ENCODE peak calls at places on chromosomes 2 and 18, in four cellular contexts. J is GM23248, B is body of pancreas, K is esophagus squamous epithelium. G is an unnamed sample. For H3K4me1, the result is how much of the 10 kb centered on the place peaks cover.

GRCh38 chr18:79912409-79912991 is 39.0 kb downstream of the SLC66A2 start:
- DNase-seq in B (peak), J (peak), K (no peak), G (no peak)

GRCh38 chr2:36781907-36782635 is 85.6 kb downstream of the VIT start:
- DNase-seq in B (no peak), K (no peak), J (no peak), G (no peak)

GRCh38 chr18:78670778-78671405 is 308.7 kb upstream of the SALL3 start:
- DNase-seq in K (no peak), B (no peak), J (no peak), G (no peak)

GRCh38 chr2:218569038-218569431 is 396 bp downstream of the CNOT9 start:
- DNase-seq in K (no peak), B (peak), J (peak), G (peak)

GRCh38 chr2:235661952-235662351 is 168.1 kb downstream of the AGAP1 start:
- DNase-seq in B (no peak), J (no peak), K (no peak), G (no peak)

GRCh38 chr2:180143633-180144032 is 136.5 kb upstream of the CWC22 start:
- DNase-seq in K (no peak), J (no peak), B (no peak), G (no peak)

GRCh38 chr2:233242231-233242917 is 9.1 kb upstream of the ATG16L1 start:
- DNase-seq in K (no peak), J (no peak), B (peak), G (no peak)

GRCh38 chr2:20506281-20506685 is 59.4 kb downstream of the RHOB start:
- DNase-seq in J (peak), K (no peak), B (no peak), G (no peak)

GRCh38 chr2:204545861-204546773 is 842 bp downstream of the PARD3B start:
- DNase-seq in J (peak), B (peak), K (no peak), G (no peak)

GRCh38 chr2:179636995-179637394 is 224.4 kb downstream of the ZNF385B start:
- DNase-seq in B (no peak), K (no peak), J (peak), G (no peak)

GRCh38 chr2:3041841-3042600 is 335.6 kb downstream of the EIPR1 start:
- DNase-seq in K (no peak), B (peak), J (no peak), G (no peak)

GRCh38 chr18:57427429-57428181 is 7.6 kb upstream of the ONECUT2 start:
- DNase-seq in J (peak), K (no peak), B (no peak), G (no peak)

GRCh38 chr2:10281891-10282290 is 20.8 kb upstream of the HPCAL1 start:
- DNase-seq in J (no peak), B (no peak), K (no peak), G (no peak)
- H3K4me1 ChIP-seq in J (under half), B (under half), K (under half), G (under half)

DNA sequence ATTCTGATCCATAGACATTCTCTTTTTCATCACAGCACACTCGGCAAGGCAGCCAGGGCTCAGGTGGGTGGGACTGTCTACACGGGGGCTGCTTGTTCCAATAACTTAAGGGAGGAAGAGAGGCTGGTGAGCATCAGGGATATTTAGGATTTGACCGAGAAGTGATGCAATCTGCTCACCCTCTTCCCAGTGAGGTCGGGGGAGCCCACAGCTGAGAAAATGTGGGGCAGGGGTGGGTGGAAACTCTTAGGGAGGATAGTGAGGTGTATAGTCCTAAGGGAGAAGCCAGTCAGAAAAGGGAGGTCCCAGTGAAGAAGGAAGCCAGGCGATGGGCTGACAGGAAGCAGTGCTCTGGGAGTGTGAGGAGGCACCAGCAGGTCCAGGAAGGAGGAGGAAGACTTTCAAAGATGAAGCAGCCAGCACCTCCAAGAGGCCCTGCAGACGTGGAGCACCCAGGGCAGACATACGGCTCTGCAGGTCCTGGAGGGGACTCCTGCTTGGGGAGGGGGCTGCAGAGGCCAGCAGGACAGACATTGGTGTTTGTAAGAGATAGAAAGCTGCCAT is 76.8 kb downstream of the GYPC start:
- DNase-seq in J (no peak), K (no peak), B (no peak), G (no peak)
- H3K4me1 ChIP-seq in J (under half), K (under half), B (under half), G (under half)

GRCh38 chr2:160251566-160251965 is 51.5 kb upstream of the ITGB6 start:
- DNase-seq in B (no peak), J (no peak), K (no peak), G (no peak)
- H3K4me1 ChIP-seq in B (under half), J (under half), K (under half), G (under half)

DNA sequence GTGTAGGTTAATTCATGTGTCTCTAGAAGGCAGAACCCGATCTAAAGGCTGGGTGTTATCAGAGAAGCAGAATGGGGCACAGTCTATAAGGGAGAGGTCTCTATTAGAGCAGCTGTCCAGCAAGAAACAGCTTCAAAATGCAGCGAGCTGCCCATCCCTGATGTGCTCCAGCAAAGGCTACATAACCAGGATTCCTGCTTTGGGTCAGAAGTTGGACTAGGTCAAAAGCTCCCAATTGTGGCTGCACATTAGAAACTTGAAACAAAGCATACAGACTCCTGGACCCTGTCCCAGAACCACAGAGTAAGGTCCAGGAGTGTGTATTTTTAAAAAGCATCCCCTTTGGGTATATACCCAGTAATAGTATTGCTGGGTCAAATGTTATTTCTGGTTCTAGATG is 105.7 kb downstream of the ANKRD44 start:
- DNase-seq in K (no peak), B (no peak), J (peak), G (no peak)
- H3K4me1 ChIP-seq in K (under half), B (under half), J (under half), G (half or more)

GRCh38 chr18:45254683-45255082 is 360.6 kb upstream of the SLC14A2 start:
- DNase-seq in B (peak), K (no peak), J (peak), G (peak)
- H3K4me1 ChIP-seq in B (under half), K (under half), J (under half), G (under half)

DNA sequence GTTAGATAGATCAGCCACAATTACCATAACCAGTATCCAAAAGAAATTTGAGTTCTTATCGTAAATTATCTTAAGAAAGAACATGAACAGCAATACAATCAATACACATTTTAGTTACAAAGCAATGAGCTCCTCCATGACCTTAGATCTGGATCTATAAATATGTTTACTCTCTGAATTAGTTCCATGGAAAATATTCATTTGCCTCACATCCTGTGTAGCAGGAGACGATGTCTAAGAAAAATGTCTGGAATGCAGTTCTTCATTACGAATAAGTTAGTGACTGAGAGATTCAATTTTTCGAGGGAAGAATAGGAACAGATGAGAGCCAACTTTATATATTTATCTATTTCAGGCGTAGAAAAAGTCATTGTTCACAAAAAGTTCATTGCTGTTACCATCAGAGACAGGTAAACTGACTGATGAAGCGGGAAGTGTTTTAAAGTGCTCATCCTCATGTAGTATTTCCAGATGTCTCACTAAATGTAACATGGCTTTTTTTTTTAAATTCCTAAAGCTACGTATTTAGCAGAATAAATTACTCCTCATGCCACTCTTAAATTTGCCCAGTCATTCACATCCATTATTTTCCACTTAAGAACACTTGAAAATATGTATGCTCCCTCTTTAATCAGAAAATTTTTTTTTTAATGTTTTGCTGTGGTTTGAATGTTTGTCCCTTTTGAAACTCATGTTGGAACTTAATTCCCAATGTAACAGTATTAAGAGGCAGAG is 106.5 kb upstream of the SCN1A start:
- DNase-seq in K (no peak), J (peak), B (no peak), G (no peak)
- H3K4me1 ChIP-seq in K (under half), J (under half), B (under half), G (under half)

DNA sequence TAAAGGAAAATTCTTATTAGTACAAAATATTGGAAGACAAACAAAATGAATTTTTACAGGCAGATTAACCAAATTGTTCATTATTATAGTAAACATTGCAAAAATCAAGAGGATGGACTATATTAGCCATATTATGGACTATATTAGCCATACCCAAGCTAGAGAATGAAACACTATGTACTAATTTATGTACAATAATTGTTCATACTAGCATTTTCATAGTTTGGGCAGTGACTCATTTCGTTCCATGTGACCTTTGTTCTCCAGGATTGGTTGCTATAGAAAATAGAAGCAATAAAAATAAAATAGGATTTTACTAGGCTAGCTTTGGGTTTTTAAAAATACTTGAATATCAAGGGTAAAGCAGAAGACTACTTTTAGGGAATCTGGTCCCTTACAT is 176.8 kb downstream of the ZEB2 start:
- DNase-seq in K (no peak), J (no peak), B (no peak), G (no peak)
- H3K4me1 ChIP-seq in K (under half), J (under half), B (under half), G (under half)

G was measured in ascending aorta.